ENCODE peak calls at places on chromosomes 11 and 22, in eight cellular contexts. K is prostate gland; E is psoas muscle; W is lung; R is heart left ventricle; V is H1; Z is gastrocnemius medialis; Y is effector memory CD4-positive, alpha-beta T cell. G is an unnamed sample. For H3K4me1, the result is how much of the 10 kb centered on the place peaks cover.

GRCh38 chr22:46931414-46931813 is 169.0 kb downstream of the TBC1D22A start:
- DNase-seq in V (peak), Y (no peak), E (no peak), K (no peak), Z (no peak), R (no peak), W (no peak), G (no peak)

GRCh38 chr22:50702261-50702671 is 29.6 kb downstream of the SHANK3 start:
- DNase-seq in W (no peak), R (peak), K (no peak), Z (no peak), V (no peak), E (no peak), Y (no peak), G (no peak)

GRCh38 chr11:67289226-67289650 is at the start of gene ANKRD13D:
- DNase-seq in R (no peak), K (no peak), Y (no peak), V (no peak), Z (no peak), W (no peak), E (no peak), G (no peak)

GRCh38 chr11:128603003-128603715 is 15.8 kb upstream of the ETS1 start:
- DNase-seq in Z (no peak), R (no peak), K (no peak), E (no peak), W (no peak), V (no peak), Y (no peak), G (no peak)

GRCh38 chr11:72643547-72643946 is 30.7 kb downstream of the PDE2A start:
- DNase-seq in Z (no peak), V (no peak), Y (no peak), E (peak), K (no peak), W (no peak), R (no peak), G (no peak)

GRCh38 chr11:107385361-107385982 is 72.2 kb downstream of the CWF19L2 start:
- DNase-seq in W (no peak), K (no peak), Z (no peak), R (no peak), V (no peak), E (no peak), Y (no peak), G (no peak)

GRCh38 chr11:23974046-23974445 is 522.8 kb upstream of the LUZP2 start:
- DNase-seq in Z (no peak), V (no peak), E (no peak), W (no peak), Y (no peak), R (no peak), K (no peak), G (no peak)

GRCh38 chr11:2612884-2613571 is 86.8 kb downstream of the KCNQ1OT1 start:
- DNase-seq in Z (no peak), W (no peak), R (no peak), K (no peak), E (no peak), Y (no peak), V (no peak), G (no peak)

GRCh38 chr11:15127341-15127740 is 12.6 kb downstream of the INSC start:
- DNase-seq in W (no peak), R (no peak), Y (no peak), V (peak), Z (no peak), K (no peak), E (no peak), G (no peak)

GRCh38 chr22:42974223-42974622 is 40.7 kb downstream of the PACSIN2 start:
- DNase-seq in Y (no peak), W (no peak), R (no peak), K (no peak), Z (no peak), E (no peak), V (no peak), G (no peak)

GRCh38 chr11:94504689-94505293 is 7.5 kb upstream of the C11orf97 start:
- DNase-seq in Y (no peak), W (no peak), K (no peak), Z (no peak), R (no peak), V (no peak), E (no peak), G (no peak)

GRCh38 chr22:35615156-35615555 is 2.0 kb downstream of the MB start:
- DNase-seq in V (no peak), K (no peak), E (peak), Y (no peak), W (no peak), R (no peak), Z (peak), G (no peak)

GRCh38 chr11:76823481-76824028 is 37.2 kb upstream of the ACER3 start:
- DNase-seq in K (no peak), Y (no peak), Z (no peak), W (no peak), E (no peak), V (peak), R (no peak), G (no peak)

GRCh38 chr11:65290448-65291165 is 24.1 kb upstream of the CDC42EP2 start:
- DNase-seq in Y (no peak), V (no peak), Z (peak), R (peak), W (peak), K (no peak), E (peak), G (peak)

GRCh38 chr22:37455896-37456295 is 28.6 kb upstream of the ELFN2 start:
- DNase-seq in Z (no peak), R (no peak), E (no peak), Y (no peak), W (no peak), K (no peak), V (no peak), G (no peak)

GRCh38 chr22:32473388-32473952 is 1.1 kb upstream of the FBXO7 start:
- DNase-seq in V (peak), Y (peak), K (no peak), E (no peak), W (no peak), R (no peak), Z (no peak), G (no peak)

GRCh38 chr11:102144357-102145342 is 34.4 kb downstream of the YAP1 start:
- DNase-seq in E (no peak), K (no peak), V (no peak), R (peak), Y (no peak), Z (peak), W (peak), G (peak)

GRCh38 chr11:46279393-46280099 is 2.1 kb downstream of the CREB3L1 start:
- DNase-seq in V (no peak), R (peak), W (no peak), Y (no peak), Z (peak), K (peak), E (peak), G (peak)

GRCh38 chr22:33758961-33759360 is 161.3 kb downstream of the LARGE1 start:
- DNase-seq in E (no peak), K (no peak), W (no peak), Z (no peak), Y (no peak), V (no peak), R (no peak), G (no peak)

GRCh38 chr22:32665676-32666075 is 135.8 kb upstream of the TIMP3 start:
- DNase-seq in V (no peak), Y (no peak), W (no peak), R (no peak), Z (no peak), K (no peak), E (no peak), G (no peak)

GRCh38 chr22:17369553-17370035 is 334 bp downstream of the CECR2 start:
- DNase-seq in Y (no peak), K (no peak), W (no peak), Z (no peak), E (peak), R (peak), V (peak), G (peak)

GRCh38 chr22:44862981-44863860 is 110.8 kb downstream of the ARHGAP8 start:
- DNase-seq in V (peak), K (no peak), E (no peak), W (no peak), R (no peak), Z (no peak), Y (no peak), G (no peak)

GRCh38 chr11:109853156-109853776 is 239.9 kb upstream of the ZC3H12C start:
- DNase-seq in R (no peak), Y (no peak), V (no peak), E (no peak), Z (no peak), W (no peak), K (no peak), G (no peak)

GRCh38 chr22:27460596-27461347 is 340.8 kb downstream of the MN1 start:
- DNase-seq in K (no peak), W (no peak), R (peak), Z (no peak), E (peak), V (no peak), Y (no peak), G (peak)

GRCh38 chr22:19991645-19992451 is 24.8 kb downstream of the ARVCF start:
- DNase-seq in R (peak), E (peak), Z (no peak), Y (no peak), V (no peak), K (no peak), W (no peak), G (no peak)

GRCh38 chr11:62153087-62153395 is 29.2 kb downstream of the INCENP start:
- DNase-seq in R (no peak), K (no peak), Z (no peak), E (no peak), W (no peak), V (no peak), Y (no peak), G (no peak)

GRCh38 chr22:29718949-29719893 is 582 bp upstream of the CABP7 start:
- DNase-seq in V (no peak), W (no peak), E (no peak), K (no peak), R (no peak), Y (no peak), Z (no peak), G (no peak)

GRCh38 chr11:80034801-80035200 is 594.0 kb upstream of the TENM4 start:
- DNase-seq in E (no peak), R (no peak), Y (no peak), W (no peak), V (no peak), K (no peak), Z (no peak), G (no peak)

GRCh38 chr11:69562816-69563215 is 78.1 kb upstream of the CCND1 start:
- DNase-seq in W (no peak), Y (no peak), E (no peak), V (no peak), K (no peak), Z (no peak), R (no peak), G (no peak)

GRCh38 chr11:110777765-110778164 is 65.5 kb upstream of the ARHGAP20 start:
- DNase-seq in V (no peak), Y (no peak), R (no peak), E (no peak), W (no peak), Z (no peak), K (peak), G (no peak)

GRCh38 chr11:9266132-9266736 is 1.1 kb upstream of the DENND5A start:
- DNase-seq in W (no peak), Z (no peak), R (no peak), Y (no peak), V (no peak), E (no peak), K (no peak), G (no peak)

GRCh38 chr11:44252999-44253602 is 56.8 kb downstream of the ALX4 start:
- DNase-seq in R (no peak), W (no peak), Y (no peak), K (no peak), Z (no peak), V (no peak), E (no peak), G (no peak)

GRCh38 chr22:38489561-38490133 is 16.5 kb downstream of the DDX17 start:
- DNase-seq in E (no peak), R (no peak), Y (no peak), K (no peak), Z (no peak), V (no peak), W (no peak), G (no peak)

GRCh38 chr22:38490915-38491314 is 15.2 kb downstream of the DDX17 start:
- DNase-seq in R (peak), K (no peak), Y (no peak), E (peak), W (peak), Z (no peak), V (no peak), G (peak)

GRCh38 chr22:38490475-38490874 is 15.6 kb downstream of the DDX17 start:
- DNase-seq in W (no peak), V (no peak), K (no peak), Z (no peak), Y (no peak), R (no peak), E (no peak), G (no peak)

GRCh38 chr22:38494498-38494897 is 11.6 kb downstream of the DDX17 start:
- DNase-seq in V (no peak), Y (no peak), W (no peak), K (no peak), E (no peak), Z (no peak), R (no peak), G (no peak)

DNA sequence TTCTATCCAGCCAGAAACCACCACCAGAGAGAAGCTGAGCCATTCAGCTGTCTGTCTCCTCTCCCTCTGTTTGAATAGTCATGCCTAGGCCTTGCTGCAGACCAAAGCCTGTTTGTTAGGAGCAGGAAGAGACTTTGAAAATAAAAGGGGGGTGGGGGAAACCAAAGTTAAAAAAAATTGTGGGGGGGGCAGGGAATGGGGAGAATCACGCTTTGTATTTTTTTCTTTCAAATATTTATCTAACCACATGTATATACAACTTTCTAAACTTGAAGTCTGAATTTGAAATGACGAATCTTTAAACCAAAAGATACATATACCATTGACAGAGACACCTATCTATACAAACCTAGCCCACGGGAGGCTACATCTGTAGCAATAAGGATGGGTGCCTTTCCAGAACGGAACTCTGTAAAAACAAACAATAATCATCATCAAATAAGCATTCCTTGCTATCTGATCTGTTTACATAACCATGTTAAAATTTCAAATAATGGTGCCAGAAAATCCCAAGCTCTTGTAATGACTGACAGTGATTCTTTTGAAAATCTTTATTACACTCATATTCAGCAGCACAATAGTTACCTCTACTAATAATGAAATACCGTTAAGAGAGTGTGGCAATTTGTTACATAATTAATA is 14.3 kb downstream of the DDX17 start:
- DNase-seq in Y (no peak), K (no peak), W (no peak), Z (no peak), R (no peak), E (no peak), V (no peak), G (no peak)
- H3K4me1 ChIP-seq in Y (under half), K (under half), W (under half), Z (under half), R (under half), E (under half), V (under half), G (half or more)

GRCh38 chr11:130651266-130651855 is 202.9 kb downstream of the ADAMTS15 start:
- DNase-seq in V (peak), Y (no peak), Z (no peak), W (no peak), K (no peak), R (no peak), E (no peak), G (no peak)

GRCh38 chr11:130655308-130655707 is 206.9 kb downstream of the ADAMTS15 start:
- DNase-seq in Z (no peak), V (peak), K (no peak), W (no peak), Y (no peak), R (no peak), E (no peak), G (no peak)

GRCh38 chr11:130652671-130653335 is 204.4 kb downstream of the ADAMTS15 start:
- DNase-seq in Z (peak), V (peak), K (peak), E (peak), W (peak), Y (no peak), R (peak), G (peak)

GRCh38 chr11:130650456-130651068 is 202.1 kb downstream of the ADAMTS15 start:
- DNase-seq in E (no peak), Z (no peak), W (no peak), K (no peak), Y (no peak), R (no peak), V (no peak), G (no peak)

DNA sequence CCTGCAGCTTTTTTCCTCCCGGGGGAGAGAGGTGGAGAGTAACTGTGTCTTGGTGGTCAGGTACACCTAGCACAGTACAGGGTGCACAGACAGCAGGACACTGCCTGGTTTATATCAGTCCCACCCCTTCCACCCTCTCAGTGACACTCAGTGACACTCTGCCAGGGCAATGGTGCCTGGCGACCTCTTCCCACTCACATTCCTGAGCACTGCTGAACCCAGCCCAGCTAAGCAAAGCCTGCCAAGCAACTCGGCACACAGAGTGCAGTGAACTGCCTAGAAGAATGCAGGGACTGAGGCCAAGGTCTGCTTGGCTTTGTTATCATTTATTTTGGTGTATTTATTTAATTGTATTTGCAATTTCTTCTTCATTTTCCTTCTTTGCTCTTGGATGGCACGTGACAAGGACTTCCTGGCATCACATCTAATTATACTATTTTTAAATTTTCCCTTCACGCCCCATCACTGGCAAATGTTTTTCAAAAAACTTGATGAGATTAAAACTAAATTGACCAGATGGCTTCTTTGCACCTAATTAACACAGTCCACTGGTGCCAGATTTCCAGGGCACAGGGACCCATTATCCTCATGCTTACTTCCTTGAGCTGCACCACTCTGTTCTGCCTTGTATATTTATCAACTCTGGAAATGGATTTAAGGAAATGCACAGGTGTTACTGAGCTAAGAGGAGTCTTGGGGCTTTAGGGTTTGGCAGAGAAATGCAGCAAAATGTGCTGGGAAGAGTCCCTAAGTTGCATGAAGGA is 205.6 kb downstream of the ADAMTS15 start:
- DNase-seq in V (peak), R (peak), W (peak), K (peak), Z (peak), E (peak), Y (no peak), G (peak)
- H3K27ac ChIP-seq in V (no peak), R (peak), W (peak), K (peak), Z (peak), E (peak), Y (no peak), G (peak)

GRCh38 chr11:63846897-63847296 is 8.0 kb downstream of the MARK2 start:
- DNase-seq in R (no peak), Y (no peak), Z (no peak), W (no peak), K (no peak), V (no peak), E (no peak), G (no peak)
- H3K4me1 ChIP-seq in R (half or more), Y (under half), Z (under half), W (under half), K (under half), V (under half), E (under half), G (half or more)

GRCh38 chr22:39254789-39255298 is 10.1 kb upstream of the PDGFB start:
- DNase-seq in R (peak), Z (peak), V (no peak), K (no peak), E (peak), W (no peak), Y (peak), G (no peak)
- H3K27ac ChIP-seq in R (peak), Z (peak), V (no peak), K (peak), E (peak), W (peak), Y (no peak), G (peak)

GRCh38 chr11:19917069-19917468 is 204.4 kb downstream of the NAV2 start:
- DNase-seq in R (no peak), E (no peak), K (no peak), V (no peak), W (no peak), Z (no peak), Y (no peak), G (no peak)
- H3K4me1 ChIP-seq in R (under half), E (under half), K (under half), V (under half), W (under half), Z (under half), Y (under half), G (half or more)

GRCh38 chr11:111814567-111814966 is 48.4 kb upstream of the PPP2R1B start:
- DNase-seq in R (no peak), W (no peak), Y (no peak), V (no peak), Z (no peak), K (no peak), E (no peak), G (no peak)
- H3K27ac ChIP-seq in R (no peak), W (no peak), Y (no peak), V (no peak), Z (peak), K (no peak), E (peak), G (peak)

GRCh38 chr22:31327786-31328544 is 18.2 kb downstream of the PATZ1 start:
- DNase-seq in Y (no peak), V (no peak), W (no peak), E (no peak), R (no peak), Z (no peak), K (no peak), G (no peak)
- H3K4me1 ChIP-seq in Y (under half), V (under half), W (under half), E (under half), R (under half), Z (under half), K (under half), G (under half)